ENCODE peak calls at places on chromosome 10, in six cellular contexts. L is Right ventricle myocardium superior, R is hypothalamus, E is hippocampal formation, S is posterior cingulate gyrus, N is NCI-H69. G is an unnamed sample.

GRCh38 chr10:71525721-71526120 is 129.0 kb downstream of the CDH23 start:
- DNase-seq in S (no peak), N (no peak), L (no peak), R (no peak), E (no peak), G (peak; percentile 10)

GRCh38 chr10:30996481-30996980 is 35.1 kb downstream of the ZNF438 start:
- DNase-seq in E (no peak), L (no peak), N (no peak), S (no peak), R (no peak), G (no peak)

GRCh38 chr10:111473361-111473760 is 396.5 kb downstream of the ADRA2A start:
- DNase-seq in S (no peak), L (no peak), N (no peak), R (no peak), E (no peak), G (no peak)

GRCh38 chr10:116364808-116365207 is 40.6 kb downstream of the CCDC172 start:
- DNase-seq in E (no peak), S (no peak), L (no peak), R (no peak), N (peak; percentile 15), G (no peak)

GRCh38 chr10:77666821-77667220 is 29.2 kb upstream of the KCNMA1 start:
- DNase-seq in R (no peak), S (no peak), N (no peak), L (no peak), E (no peak), G (no peak)

GRCh38 chr10:5840314-5841307 is 27.4 kb upstream of the GDI2 start:
- DNase-seq in N (no peak), R (peak; percentile 34), S (peak; percentile 21), L (peak; percentile 53), E (peak; percentile 61), G (no peak)

GRCh38 chr10:92284112-92284704 is 6.7 kb downstream of the CPEB3 start:
- DNase-seq in L (no peak), R (no peak), N (no peak), E (no peak), S (no peak), G (no peak)

GRCh38 chr10:109650228-109650627 is 273.1 kb downstream of the XPNPEP1 start:
- DNase-seq in E (no peak), N (peak; percentile 24), L (no peak), R (no peak), S (no peak), G (no peak)

GRCh38 chr10:131816157-131816775 is 84.5 kb upstream of the PPP2R2D start:
- DNase-seq in L (peak; percentile 19), S (no peak), R (no peak), N (no peak), E (no peak), G (no peak)

GRCh38 chr10:91046891-91047290 is 126.0 kb upstream of the ANKRD1 start:
- DNase-seq in N (no peak), E (no peak), S (no peak), R (no peak), L (no peak), G (no peak)

GRCh38 chr10:46514431-46514861 is 42.0 kb downstream of the GPRIN2 start:
- DNase-seq in E (no peak), R (no peak), S (no peak), L (no peak), N (no peak), G (no peak)

GRCh38 chr10:31760674-31761081 is 168.0 kb downstream of the ARHGAP12 start:
- DNase-seq in L (no peak), S (no peak), N (peak; percentile 19), R (no peak), E (no peak), G (no peak)

GRCh38 chr10:117894339-117894738 is 152.4 kb downstream of the RAB11FIP2 start:
- DNase-seq in L (no peak), S (no peak), E (no peak), R (no peak), N (no peak), G (no peak)

GRCh38 chr10:79007843-79008319 is 60.9 kb upstream of the ZMIZ1 start:
- DNase-seq in S (no peak), L (no peak), N (peak; percentile 87), E (no peak), R (no peak), G (no peak)

G was measured in Caki2.